ENCODE peak calls at places on chromosomes 12 and 14, in five cellular contexts. One of them, this sample, is unnamed.

GRCh38 chr14:65204056-65204455 is 101.7 kb upstream of the MAX start:
- DNase-seq in GM13976: no peak
- DNase-seq in epithelial cell of esophagus: no peak
- DNase-seq in renal cortical epithelial cell: no peak
- DNase-seq in AG08395: no peak
- DNase-seq in this sample: no peak

GRCh38 chr12:51195841-51196240 is 22.0 kb downstream of the POU6F1 start:
- DNase-seq in GM13976: no peak
- DNase-seq in epithelial cell of esophagus: no peak
- DNase-seq in renal cortical epithelial cell: no peak
- DNase-seq in AG08395: no peak
- DNase-seq in this sample: no peak

GRCh38 chr12:117377758-117378157 is 16.3 kb upstream of the NOS1 start:
- DNase-seq in GM13976: no peak
- DNase-seq in epithelial cell of esophagus: no peak
- DNase-seq in renal cortical epithelial cell: no peak
- DNase-seq in AG08395: no peak
- DNase-seq in this sample: no peak

GRCh38 chr12:91133871-91134270 is 22.6 kb upstream of the LUM start:
- DNase-seq in GM13976: no peak
- DNase-seq in epithelial cell of esophagus: no peak
- DNase-seq in renal cortical epithelial cell: peak; percentile 32
- DNase-seq in AG08395: peak; percentile 70
- DNase-seq in this sample: no peak

GRCh38 chr12:78585132-78585531 is 279.4 kb upstream of the SYT1 start:
- DNase-seq in GM13976: no peak
- DNase-seq in epithelial cell of esophagus: no peak
- DNase-seq in renal cortical epithelial cell: no peak
- DNase-seq in AG08395: no peak
- DNase-seq in this sample: no peak

GRCh38 chr14:44657688-44658388 is 150.8 kb upstream of the FSCB start:
- DNase-seq in GM13976: no peak
- DNase-seq in epithelial cell of esophagus: peak; percentile 5
- DNase-seq in renal cortical epithelial cell: no peak
- DNase-seq in AG08395: no peak
- DNase-seq in this sample: no peak

GRCh38 chr14:34052658-34053014 is 101.8 kb upstream of the EGLN3 start:
- DNase-seq in GM13976: no peak
- DNase-seq in epithelial cell of esophagus: peak; percentile 66
- DNase-seq in renal cortical epithelial cell: peak; percentile 87
- DNase-seq in AG08395: peak; percentile 44
- DNase-seq in this sample: no peak

GRCh38 chr12:121114019-121114639 is 18.5 kb upstream of the P2RX7 start:
- DNase-seq in GM13976: no peak
- DNase-seq in epithelial cell of esophagus: no peak
- DNase-seq in renal cortical epithelial cell: peak; percentile 58
- DNase-seq in AG08395: no peak
- DNase-seq in this sample: no peak

GRCh38 chr12:55816876-55817351 is 610 bp downstream of the SARNP start:
- DNase-seq in GM13976: no peak
- DNase-seq in epithelial cell of esophagus: peak; percentile 65
- DNase-seq in renal cortical epithelial cell: peak; percentile 36
- DNase-seq in AG08395: no peak
- DNase-seq in this sample: no peak

GRCh38 chr12:28415755-28416154 is 225.5 kb downstream of the CCDC91 start:
- DNase-seq in GM13976: no peak
- DNase-seq in epithelial cell of esophagus: peak; percentile 46
- DNase-seq in renal cortical epithelial cell: peak; percentile 85
- DNase-seq in AG08395: peak; percentile 77
- DNase-seq in this sample: no peak

GRCh38 chr12:56078427-56078826 is 1.5 kb upstream of the ERBB3 start:
- DNase-seq in GM13976: no peak
- DNase-seq in epithelial cell of esophagus: no peak
- DNase-seq in renal cortical epithelial cell: no peak
- DNase-seq in AG08395: no peak
- DNase-seq in this sample: no peak

GRCh38 chr12:30928356-30929264 is 2.1 kb downstream of the TSPAN11 start:
- DNase-seq in GM13976: no peak
- DNase-seq in epithelial cell of esophagus: no peak
- DNase-seq in renal cortical epithelial cell: no peak
- DNase-seq in AG08395: no peak
- DNase-seq in this sample: no peak

GRCh38 chr12:68628698-68629097 is 18.0 kb downstream of the RAP1B start:
- DNase-seq in GM13976: no peak
- DNase-seq in epithelial cell of esophagus: no peak
- DNase-seq in renal cortical epithelial cell: no peak
- DNase-seq in AG08395: no peak
- DNase-seq in this sample: no peak

GRCh38 chr14:55240526-55241178 is 30.6 kb upstream of the FBXO34 start:
- DNase-seq in GM13976: no peak
- DNase-seq in epithelial cell of esophagus: peak; percentile 42
- DNase-seq in renal cortical epithelial cell: peak; percentile 30
- DNase-seq in AG08395: no peak
- DNase-seq in this sample: no peak

GRCh38 chr12:31783996-31784645 is 55.3 kb upstream of the AMN1 start:
- DNase-seq in GM13976: no peak
- DNase-seq in epithelial cell of esophagus: no peak
- DNase-seq in renal cortical epithelial cell: no peak
- DNase-seq in AG08395: no peak
- DNase-seq in this sample: no peak

GRCh38 chr14:61145903-61146411 is 135.2 kb downstream of the TMEM30B start:
- DNase-seq in GM13976: no peak
- DNase-seq in epithelial cell of esophagus: peak; percentile 76
- DNase-seq in renal cortical epithelial cell: peak; percentile 49
- DNase-seq in AG08395: peak; percentile 67
- DNase-seq in this sample: no peak

GRCh38 chr12:32032205-32032810 is 73.1 kb downstream of the RESF1 start:
- DNase-seq in GM13976: no peak
- DNase-seq in epithelial cell of esophagus: peak; percentile 37
- DNase-seq in renal cortical epithelial cell: peak; percentile 29
- DNase-seq in AG08395: no peak
- DNase-seq in this sample: no peak

GRCh38 chr14:33738481-33738880 is 212.4 kb downstream of the EGLN3 start:
- DNase-seq in GM13976: no peak
- DNase-seq in epithelial cell of esophagus: peak; percentile 21
- DNase-seq in renal cortical epithelial cell: no peak
- DNase-seq in AG08395: no peak
- DNase-seq in this sample: no peak